ENCODE peak calls at places on chromosomes 16 and 17, in seven cellular contexts. One of them, this sample, is unnamed.

GRCh38 chr16:87855852-87856715 is 13.2 kb downstream of the SLC7A5 start:
- DNase-seq in ascending aorta: peak; percentile 80
- DNase-seq in body of pancreas: no peak
- DNase-seq in ovary: no peak
- DNase-seq in esophagus muscularis mucosa: no peak
- DNase-seq in cardiac muscle cell: no peak
- DNase-seq in dorsolateral prefrontal cortex: no peak
- DNase-seq in this sample: peak; percentile 85

GRCh38 chr16:48099455-48099854 is 56.3 kb downstream of the ABCC12 start:
- DNase-seq in ascending aorta: no peak
- DNase-seq in body of pancreas: no peak
- DNase-seq in ovary: no peak
- DNase-seq in esophagus muscularis mucosa: no peak
- DNase-seq in cardiac muscle cell: no peak
- DNase-seq in dorsolateral prefrontal cortex: no peak
- DNase-seq in this sample: no peak

GRCh38 chr17:62966426-62967110 is 533 bp downstream of the TANC2 start:
- DNase-seq in ascending aorta: no peak
- DNase-seq in body of pancreas: peak; percentile 72
- DNase-seq in ovary: peak; percentile 67
- DNase-seq in esophagus muscularis mucosa: no peak
- DNase-seq in cardiac muscle cell: peak; percentile 65
- DNase-seq in dorsolateral prefrontal cortex: no peak
- DNase-seq in this sample: peak; percentile 74

GRCh38 chr16:53881371-53881770 is 177.4 kb downstream of the FTO start:
- DNase-seq in ascending aorta: no peak
- DNase-seq in body of pancreas: no peak
- DNase-seq in ovary: no peak
- DNase-seq in esophagus muscularis mucosa: no peak
- DNase-seq in cardiac muscle cell: no peak
- DNase-seq in dorsolateral prefrontal cortex: no peak
- DNase-seq in this sample: no peak

GRCh38 chr17:30212750-30213149 is 22.7 kb downstream of the SLC6A4 start:
- DNase-seq in ascending aorta: no peak
- DNase-seq in body of pancreas: no peak
- DNase-seq in ovary: no peak
- DNase-seq in esophagus muscularis mucosa: no peak
- DNase-seq in cardiac muscle cell: no peak
- DNase-seq in dorsolateral prefrontal cortex: no peak
- DNase-seq in this sample: no peak

GRCh38 chr17:36869856-36870617 is 67.2 kb upstream of the LHX1 start:
- DNase-seq in ascending aorta: no peak
- DNase-seq in body of pancreas: no peak
- DNase-seq in ovary: no peak
- DNase-seq in esophagus muscularis mucosa: no peak
- DNase-seq in cardiac muscle cell: no peak
- DNase-seq in dorsolateral prefrontal cortex: no peak
- DNase-seq in this sample: no peak

GRCh38 chr16:1333149-1333812 is at the start of gene BAIAP3:
- DNase-seq in ascending aorta: no peak
- DNase-seq in body of pancreas: peak; percentile 44
- DNase-seq in ovary: no peak
- DNase-seq in esophagus muscularis mucosa: no peak
- DNase-seq in cardiac muscle cell: peak; percentile 52
- DNase-seq in dorsolateral prefrontal cortex: no peak
- DNase-seq in this sample: peak; percentile 64

GRCh38 chr16:89118361-89119061 is 24.9 kb downstream of the ACSF3 start:
- DNase-seq in ascending aorta: no peak
- DNase-seq in body of pancreas: no peak
- DNase-seq in ovary: peak; percentile 64
- DNase-seq in esophagus muscularis mucosa: no peak
- DNase-seq in cardiac muscle cell: no peak
- DNase-seq in dorsolateral prefrontal cortex: no peak
- DNase-seq in this sample: peak; percentile 3

GRCh38 chr16:8173111-8173644 is 417.1 kb downstream of the TMEM114 start:
- DNase-seq in ascending aorta: no peak
- DNase-seq in body of pancreas: peak; percentile 74
- DNase-seq in ovary: no peak
- DNase-seq in esophagus muscularis mucosa: no peak
- DNase-seq in cardiac muscle cell: peak; percentile 86
- DNase-seq in dorsolateral prefrontal cortex: peak; percentile 64
- DNase-seq in this sample: peak; percentile 68

GRCh38 chr16:72677662-72678447 is 370.1 kb downstream of the ZFHX3 start:
- DNase-seq in ascending aorta: no peak
- DNase-seq in body of pancreas: no peak
- DNase-seq in ovary: no peak
- DNase-seq in esophagus muscularis mucosa: no peak
- DNase-seq in cardiac muscle cell: no peak
- DNase-seq in dorsolateral prefrontal cortex: no peak
- DNase-seq in this sample: peak; percentile 48

GRCh38 chr17:39138416-39139136 is 12.9 kb downstream of the PLXDC1 start:
- DNase-seq in ascending aorta: no peak
- DNase-seq in body of pancreas: no peak
- DNase-seq in ovary: no peak
- DNase-seq in esophagus muscularis mucosa: no peak
- DNase-seq in cardiac muscle cell: no peak
- DNase-seq in dorsolateral prefrontal cortex: no peak
- DNase-seq in this sample: no peak

GRCh38 chr16:86836503-86837125 is 258.3 kb downstream of the FOXL1 start:
- DNase-seq in ascending aorta: no peak
- DNase-seq in body of pancreas: no peak
- DNase-seq in ovary: no peak
- DNase-seq in esophagus muscularis mucosa: no peak
- DNase-seq in cardiac muscle cell: no peak
- DNase-seq in dorsolateral prefrontal cortex: no peak
- DNase-seq in this sample: no peak

GRCh38 chr17:12395733-12396354 is 269.8 kb upstream of the MYOCD start:
- DNase-seq in ascending aorta: no peak
- DNase-seq in body of pancreas: no peak
- DNase-seq in ovary: no peak
- DNase-seq in esophagus muscularis mucosa: no peak
- DNase-seq in cardiac muscle cell: peak; percentile 25
- DNase-seq in dorsolateral prefrontal cortex: no peak
- DNase-seq in this sample: no peak

GRCh38 chr17:63309021-63309420 is 137.1 kb downstream of the CYB561 start:
- DNase-seq in ascending aorta: no peak
- DNase-seq in body of pancreas: no peak
- DNase-seq in ovary: no peak
- DNase-seq in esophagus muscularis mucosa: no peak
- DNase-seq in cardiac muscle cell: no peak
- DNase-seq in dorsolateral prefrontal cortex: no peak
- DNase-seq in this sample: no peak

GRCh38 chr16:68313116-68313515 is 2.3 kb downstream of the PRMT7 start:
- DNase-seq in ascending aorta: no peak
- DNase-seq in body of pancreas: no peak
- DNase-seq in ovary: no peak
- DNase-seq in esophagus muscularis mucosa: no peak
- DNase-seq in cardiac muscle cell: no peak
- DNase-seq in dorsolateral prefrontal cortex: no peak
- DNase-seq in this sample: no peak

GRCh38 chr17:8105957-8106398 is 12.3 kb downstream of the ALOXE3 start:
- DNase-seq in ascending aorta: no peak
- DNase-seq in body of pancreas: no peak
- DNase-seq in ovary: no peak
- DNase-seq in esophagus muscularis mucosa: no peak
- DNase-seq in cardiac muscle cell: no peak
- DNase-seq in dorsolateral prefrontal cortex: no peak
- DNase-seq in this sample: no peak

GRCh38 chr16:9003322-9003721 is 39.6 kb upstream of the USP7 start:
- DNase-seq in ascending aorta: no peak
- DNase-seq in body of pancreas: no peak
- DNase-seq in ovary: no peak
- DNase-seq in esophagus muscularis mucosa: no peak
- DNase-seq in cardiac muscle cell: no peak
- DNase-seq in dorsolateral prefrontal cortex: no peak
- DNase-seq in this sample: peak; percentile 82

GRCh38 chr16:58756650-58757332 is 22.7 kb upstream of the GOT2 start:
- DNase-seq in ascending aorta: no peak
- DNase-seq in body of pancreas: no peak
- DNase-seq in ovary: no peak
- DNase-seq in esophagus muscularis mucosa: no peak
- DNase-seq in cardiac muscle cell: no peak
- DNase-seq in dorsolateral prefrontal cortex: no peak
- DNase-seq in this sample: no peak

GRCh38 chr17:78828470-78829185 is 12.0 kb downstream of the USP36 start:
- DNase-seq in ascending aorta: no peak
- DNase-seq in body of pancreas: no peak
- DNase-seq in ovary: no peak
- DNase-seq in esophagus muscularis mucosa: no peak
- DNase-seq in cardiac muscle cell: no peak
- DNase-seq in dorsolateral prefrontal cortex: no peak
- DNase-seq in this sample: no peak

GRCh38 chr17:31321481-31321880 is at the start of gene EVI2A:
- DNase-seq in ascending aorta: no peak
- DNase-seq in body of pancreas: no peak
- DNase-seq in ovary: no peak
- DNase-seq in esophagus muscularis mucosa: no peak
- DNase-seq in cardiac muscle cell: no peak
- DNase-seq in dorsolateral prefrontal cortex: peak; percentile 63
- DNase-seq in this sample: peak; percentile 42

DNA sequence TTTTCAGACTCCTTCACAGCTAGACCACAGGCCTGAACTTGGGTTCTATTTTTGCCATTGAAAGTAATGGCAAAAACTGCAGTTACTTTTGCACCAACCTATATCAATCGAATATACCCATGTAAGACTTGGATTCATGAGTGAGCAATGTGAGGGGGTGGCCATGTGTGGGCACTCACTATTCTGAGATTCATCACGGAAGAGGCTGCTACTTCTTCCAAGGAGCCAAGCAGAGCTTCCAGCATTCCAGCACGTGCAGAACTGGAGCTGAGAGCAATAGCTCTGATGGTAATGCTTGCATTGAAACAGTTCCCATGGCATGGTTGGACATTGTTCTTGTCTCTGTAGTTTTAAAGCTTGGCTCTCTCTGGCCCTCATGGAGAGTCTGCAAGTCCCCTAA is 327.6 kb downstream of the CA10 start:
- DNase-seq in ascending aorta: no peak
- DNase-seq in body of pancreas: no peak
- DNase-seq in ovary: no peak
- DNase-seq in esophagus muscularis mucosa: no peak
- DNase-seq in cardiac muscle cell: no peak
- DNase-seq in dorsolateral prefrontal cortex: no peak
- DNase-seq in this sample: no peak
- H3K27ac ChIP-seq in ascending aorta: no peak overlapping the region
- H3K27ac ChIP-seq in body of pancreas: no peak overlapping the region
- H3K27ac ChIP-seq in ovary: no peak overlapping the region
- H3K27ac ChIP-seq in esophagus muscularis mucosa: no peak overlapping the region
- H3K27ac ChIP-seq in cardiac muscle cell: no peak overlapping the region
- H3K27ac ChIP-seq in dorsolateral prefrontal cortex: no peak overlapping the region
- H3K27ac ChIP-seq in this sample: no peak overlapping the region

DNA sequence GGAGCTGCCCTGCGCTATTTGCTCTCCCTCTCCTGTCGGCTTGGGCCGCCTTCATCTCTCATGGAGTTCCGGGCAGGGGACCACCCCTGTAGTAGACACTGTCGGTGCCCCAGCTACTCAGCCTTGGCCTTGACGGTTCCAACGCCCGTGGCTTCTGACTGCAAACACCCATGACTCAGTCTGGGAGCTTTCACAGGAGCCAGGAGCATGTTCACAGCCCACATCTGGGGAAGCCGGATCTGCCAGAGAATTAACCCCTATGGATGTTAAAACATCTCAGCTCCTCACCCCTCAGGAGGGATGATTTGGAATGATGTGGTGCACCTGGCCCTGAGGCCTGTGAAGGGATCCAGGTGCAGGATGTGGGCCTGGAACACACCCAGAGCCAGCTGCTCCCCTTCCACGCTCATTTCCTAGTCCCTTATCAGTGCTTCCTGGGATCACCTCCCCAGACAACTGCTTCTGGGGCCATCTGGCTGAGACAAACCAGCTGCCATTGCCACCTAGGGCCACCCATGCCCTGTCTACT is 229.5 kb upstream of the RPL38 start:
- DNase-seq in ascending aorta: no peak
- DNase-seq in body of pancreas: peak; percentile 22
- DNase-seq in ovary: no peak
- DNase-seq in esophagus muscularis mucosa: no peak
- DNase-seq in cardiac muscle cell: no peak
- DNase-seq in dorsolateral prefrontal cortex: no peak
- DNase-seq in this sample: no peak
- H3K27ac ChIP-seq in ascending aorta: no peak overlapping the region
- H3K27ac ChIP-seq in body of pancreas: no peak overlapping the region
- H3K27ac ChIP-seq in ovary: no peak overlapping the region
- H3K27ac ChIP-seq in esophagus muscularis mucosa: no peak overlapping the region
- H3K27ac ChIP-seq in cardiac muscle cell: no peak overlapping the region
- H3K27ac ChIP-seq in dorsolateral prefrontal cortex: no peak overlapping the region
- H3K27ac ChIP-seq in this sample: no peak overlapping the region

GRCh38 chr17:81567191-81567590 is 15.0 kb upstream of the FAAP100 start:
- DNase-seq in ascending aorta: no peak
- DNase-seq in body of pancreas: no peak
- DNase-seq in ovary: no peak
- DNase-seq in esophagus muscularis mucosa: no peak
- DNase-seq in cardiac muscle cell: no peak
- DNase-seq in dorsolateral prefrontal cortex: no peak
- DNase-seq in this sample: no peak

GRCh38 chr17:81563861-81564586 is 11.9 kb upstream of the FAAP100 start:
- DNase-seq in ascending aorta: no peak
- DNase-seq in body of pancreas: no peak
- DNase-seq in ovary: no peak
- DNase-seq in esophagus muscularis mucosa: no peak
- DNase-seq in cardiac muscle cell: no peak
- DNase-seq in dorsolateral prefrontal cortex: no peak
- DNase-seq in this sample: no peak

GRCh38 chr17:81565231-81565630 is 13.1 kb upstream of the FAAP100 start:
- DNase-seq in ascending aorta: no peak
- DNase-seq in body of pancreas: no peak
- DNase-seq in ovary: no peak
- DNase-seq in esophagus muscularis mucosa: no peak
- DNase-seq in cardiac muscle cell: no peak
- DNase-seq in dorsolateral prefrontal cortex: no peak
- DNase-seq in this sample: no peak

GRCh38 chr17:81566461-81567126 is 14.4 kb upstream of the FAAP100 start:
- DNase-seq in ascending aorta: peak; percentile 93
- DNase-seq in body of pancreas: peak; percentile 82
- DNase-seq in ovary: peak; percentile 72
- DNase-seq in esophagus muscularis mucosa: no peak
- DNase-seq in cardiac muscle cell: no peak
- DNase-seq in dorsolateral prefrontal cortex: no peak
- DNase-seq in this sample: peak; percentile 73

DNA sequence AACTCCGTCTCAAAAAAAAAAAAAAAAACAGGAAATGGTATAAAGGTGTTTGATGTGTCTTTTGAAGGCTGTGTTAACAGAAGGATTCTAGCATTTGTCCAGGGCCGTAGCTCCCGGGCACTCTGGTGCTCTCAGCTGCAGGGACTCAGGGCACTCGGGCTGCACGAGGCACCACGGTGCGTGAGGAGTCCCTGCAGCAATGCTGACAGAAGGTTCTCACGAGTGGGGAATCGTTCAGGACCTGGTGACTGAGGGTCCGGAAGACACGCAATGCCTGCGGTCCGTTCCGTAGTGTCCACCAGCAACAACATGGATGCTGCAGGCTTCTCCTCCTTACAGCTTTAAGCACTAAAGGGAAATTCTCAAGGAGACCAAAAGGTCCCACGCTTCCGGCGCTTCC is 12.6 kb upstream of the FAAP100 start:
- DNase-seq in ascending aorta: no peak
- DNase-seq in body of pancreas: no peak
- DNase-seq in ovary: no peak
- DNase-seq in esophagus muscularis mucosa: no peak
- DNase-seq in cardiac muscle cell: no peak
- DNase-seq in dorsolateral prefrontal cortex: no peak
- DNase-seq in this sample: no peak
- H3K27ac ChIP-seq in ascending aorta: peak overlapping the region; percentile 86
- H3K27ac ChIP-seq in body of pancreas: no peak overlapping the region
- H3K27ac ChIP-seq in ovary: no peak overlapping the region
- H3K27ac ChIP-seq in esophagus muscularis mucosa: no peak overlapping the region
- H3K27ac ChIP-seq in cardiac muscle cell: no peak overlapping the region
- H3K27ac ChIP-seq in dorsolateral prefrontal cortex: no peak overlapping the region
- H3K27ac ChIP-seq in this sample: no peak overlapping the region

GRCh38 chr16:19127205-19127604 is 13.4 kb downstream of the ITPRIPL2 start:
- DNase-seq in ascending aorta: no peak
- DNase-seq in body of pancreas: no peak
- DNase-seq in ovary: no peak
- DNase-seq in esophagus muscularis mucosa: no peak
- DNase-seq in cardiac muscle cell: no peak
- DNase-seq in dorsolateral prefrontal cortex: no peak
- DNase-seq in this sample: no peak
- H3K27ac ChIP-seq in ascending aorta: no peak overlapping the region
- H3K27ac ChIP-seq in body of pancreas: no peak overlapping the region
- H3K27ac ChIP-seq in ovary: no peak overlapping the region
- H3K27ac ChIP-seq in esophagus muscularis mucosa: no peak overlapping the region
- H3K27ac ChIP-seq in cardiac muscle cell: no peak overlapping the region
- H3K27ac ChIP-seq in dorsolateral prefrontal cortex: no peak overlapping the region
- H3K27ac ChIP-seq in this sample: no peak overlapping the region

This sample was measured in transverse colon.